ENCODE peak calls at places on chromosomes 13 and 19, in nine cellular contexts. H is stomach, O is spleen, X is fibroblast of the aortic adventitia, C is Calu3, U is astrocyte of the spinal cord, G is GM13976, Y is PC-9, R is body of pancreas. F is an unnamed sample.

GRCh38 chr19:58543826-58544590 is at the start of gene TRIM28:
- DNase-seq in O (peak; percentile 100), H (peak; percentile 99), G (peak; percentile 100), R (peak; percentile 98), X (peak; percentile 99), Y (peak; percentile 98), U (peak; percentile 99), C (peak; percentile 100), F (peak; percentile 100)

GRCh38 chr19:813359-814107 is 8.2 kb downstream of the PLPPR3 start:
- DNase-seq in R (no peak), U (no peak), G (no peak), X (no peak), O (no peak), H (no peak), Y (no peak), C (no peak), F (peak; percentile 46)

GRCh38 chr13:64855506-64855905 is 2374.6 kb downstream of the PCDH9 start:
- DNase-seq in R (no peak), H (no peak), C (no peak), X (peak; percentile 14), U (peak; percentile 50), Y (no peak), G (no peak), O (no peak), F (no peak)

GRCh38 chr19:6811906-6812305 is 39.4 kb downstream of the VAV1 start:
- DNase-seq in X (peak; percentile 61), R (no peak), Y (no peak), O (no peak), C (peak; percentile 41), U (peak; percentile 16), G (no peak), H (no peak), F (no peak)

GRCh38 chr13:103941506-103942148 is 875.4 kb upstream of the SLC10A2 start:
- DNase-seq in H (no peak), G (no peak), U (no peak), O (no peak), X (peak; percentile 4), Y (no peak), C (peak; percentile 2), R (no peak), F (no peak)

GRCh38 chr19:11581740-11582139 is 4.3 kb upstream of the ACP5 start:
- DNase-seq in C (no peak), G (peak; percentile 76), U (no peak), H (no peak), Y (no peak), O (peak; percentile 89), R (no peak), X (peak; percentile 28), F (peak; percentile 85)

GRCh38 chr13:73421310-73421912 is 362.6 kb downstream of the KLF5 start:
- DNase-seq in G (no peak), C (peak; percentile 38), X (peak; percentile 50), H (peak; percentile 88), O (no peak), Y (peak; percentile 43), R (peak; percentile 50), U (peak; percentile 88), F (no peak)

GRCh38 chr19:848457-848921 is 3.6 kb upstream of the ELANE start:
- DNase-seq in H (no peak), Y (no peak), R (no peak), X (no peak), C (no peak), G (no peak), U (no peak), O (peak; percentile 42), F (no peak)

GRCh38 chr19:2181618-2181997 is 17.9 kb downstream of the DOT1L start:
- DNase-seq in O (no peak), Y (no peak), H (no peak), C (no peak), X (peak; percentile 8), R (no peak), U (no peak), G (no peak), F (no peak)

GRCh38 chr19:15136234-15136954 is 29.2 kb downstream of the SYDE1 start:
- DNase-seq in Y (peak; percentile 52), H (no peak), O (no peak), C (no peak), U (no peak), G (no peak), R (no peak), X (peak; percentile 14), F (no peak)

GRCh38 chr13:107210216-107211010 is 642.5 kb upstream of the ARGLU1 start:
- DNase-seq in Y (no peak), H (no peak), O (no peak), X (peak; percentile 26), U (no peak), G (no peak), C (no peak), R (no peak), F (no peak)

GRCh38 chr13:67493835-67494234 is 263.7 kb upstream of the PCDH9 start:
- DNase-seq in O (no peak), G (no peak), U (peak; percentile 7), Y (no peak), C (no peak), H (no peak), X (no peak), R (no peak), F (no peak)

GRCh38 chr19:32224371-32225244 is 120.8 kb upstream of the ZNF507 start:
- DNase-seq in X (peak; percentile 28), C (peak; percentile 78), Y (peak; percentile 62), O (peak; percentile 90), H (peak; percentile 65), G (peak; percentile 89), U (peak; percentile 24), R (peak; percentile 61), F (peak; percentile 85)

GRCh38 chr19:9070066-9070465 is 16.8 kb upstream of the OR1M1 start:
- DNase-seq in Y (peak; percentile 66), G (no peak), O (no peak), R (no peak), X (no peak), H (no peak), U (no peak), C (no peak), F (no peak)

GRCh38 chr19:20479483-20479882 is 86.1 kb downstream of the ZNF737 start:
- DNase-seq in C (no peak), U (no peak), O (no peak), Y (no peak), G (no peak), H (no peak), X (no peak), R (no peak), F (no peak)

GRCh38 chr19:20482721-20483120 is 82.9 kb downstream of the ZNF737 start:
- DNase-seq in O (no peak), X (no peak), G (no peak), U (no peak), Y (no peak), C (no peak), H (no peak), R (no peak), F (no peak)

DNA sequence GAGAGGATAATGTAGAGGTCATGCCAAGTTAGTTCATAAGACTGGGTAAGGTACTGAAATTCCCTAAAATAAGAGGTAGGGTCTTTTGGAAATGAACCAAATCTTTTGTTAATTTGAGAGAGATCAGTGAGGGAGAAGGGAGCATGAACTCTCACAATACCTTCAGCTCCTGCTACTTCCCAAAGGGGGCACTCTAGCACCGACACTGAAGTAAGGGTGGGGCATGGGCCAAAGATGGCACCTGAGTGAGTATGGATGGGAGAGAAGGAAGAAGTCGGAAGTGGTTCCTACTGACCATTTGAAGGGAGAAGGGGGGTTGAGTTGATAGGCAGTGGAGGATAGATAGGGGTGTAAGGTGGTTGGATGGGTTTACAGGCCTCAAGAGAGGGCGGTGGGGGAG is 86.6 kb downstream of the ZNF737 start:
- DNase-seq in R (no peak), C (no peak), U (no peak), Y (no peak), O (no peak), G (no peak), X (no peak), H (no peak), F (no peak)
- TF ChIP-seq CTCF in R (no peak), C (no peak), U (no peak), Y (no peak), O (no peak), G (no peak), X (no peak), H (no peak), F (no peak)

GRCh38 chr19:13526552-13526951 is 20.3 kb upstream of the CACNA1A start:
- DNase-seq in X (peak; percentile 39), R (no peak), H (no peak), U (no peak), Y (no peak), O (no peak), C (peak; percentile 32), G (no peak), F (no peak)
- TF ChIP-seq CTCF in X (peak; percentile 38), R (no peak), H (no peak), U (peak; percentile 21), Y (peak; percentile 59), O (no peak), C (no peak), G (no peak), F (peak; percentile 38)

GRCh38 chr19:12660980-12661379 is 5.6 kb downstream of the MAN2B1 start:
- DNase-seq in X (no peak), C (no peak), O (no peak), Y (no peak), H (no peak), U (no peak), G (no peak), R (no peak), F (no peak)

GRCh38 chr19:12656899-12657571 is 9.5 kb downstream of the MAN2B1 start:
- DNase-seq in X (no peak), G (no peak), H (no peak), R (no peak), U (no peak), Y (no peak), O (no peak), C (no peak), F (no peak)

GRCh38 chr19:12652219-12652618 is 14.3 kb downstream of the MAN2B1 start:
- DNase-seq in U (no peak), C (no peak), Y (no peak), O (peak; percentile 9), G (no peak), H (no peak), X (no peak), R (no peak), F (no peak)

GRCh38 chr19:12655546-12655945 is 11.0 kb downstream of the MAN2B1 start:
- DNase-seq in H (no peak), C (no peak), G (no peak), Y (no peak), X (no peak), U (no peak), R (no peak), O (no peak), F (no peak)

GRCh38 chr19:12657966-12658365 is 8.6 kb downstream of the MAN2B1 start:
- DNase-seq in G (no peak), C (no peak), U (no peak), H (no peak), O (no peak), R (no peak), X (no peak), Y (no peak), F (no peak)
- TF ChIP-seq CTCF in G (no peak), C (no peak), U (no peak), H (no peak), O (no peak), R (no peak), X (no peak), Y (no peak), F (no peak)

DNA sequence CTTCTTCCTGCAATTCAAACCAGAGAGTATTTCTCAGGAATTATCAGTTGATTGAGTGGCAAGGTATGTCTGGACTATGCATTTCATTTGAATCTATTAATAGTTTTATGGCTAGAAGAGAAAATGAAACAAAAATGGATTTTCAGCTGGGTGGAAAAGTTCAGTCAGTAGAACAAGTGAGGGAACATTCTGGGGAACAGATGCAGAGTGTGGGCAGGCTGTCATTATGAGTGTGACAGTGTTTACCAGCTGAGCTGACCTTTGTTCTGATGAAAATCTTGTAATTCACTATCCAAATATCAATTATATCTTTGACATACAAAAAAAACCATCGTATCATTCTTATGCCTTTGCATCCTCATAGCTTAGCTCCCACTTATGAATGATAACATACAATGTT is 2.6 kb upstream of the CLC start:
- DNase-seq in U (no peak), G (no peak), X (no peak), R (no peak), O (no peak), C (no peak), H (no peak), Y (no peak), F (no peak)
- TF ChIP-seq CTCF in U (no peak), G (no peak), X (no peak), R (no peak), O (no peak), C (no peak), H (no peak), Y (no peak), F (no peak)

F was measured in GM20000.